ENCODE peak calls at places on chromosomes 16 and 17, in seven cellular contexts. R, W, V, Y, N, E and T are unnamed samples.

GRCh38 chr17:73482674-73483293 is 161.5 kb downstream of the SDK2 start:
- DNase-seq in R (no peak), W (no peak), V (no peak), Y (no peak), N (no peak), E (no peak), T (no peak)

GRCh38 chr17:40121191-40121885 is 433 bp upstream of the MSL1 start:
- DNase-seq in R (peak; percentile 56), W (peak; percentile 51), V (no peak), Y (no peak), N (no peak), E (no peak), T (peak; percentile 50)

GRCh38 chr16:68455631-68456030 is 7.3 kb upstream of the SMPD3 start:
- DNase-seq in R (no peak), W (no peak), V (no peak), Y (no peak), N (no peak), E (no peak), T (no peak)

GRCh38 chr16:81453091-81453728 is 8.6 kb downstream of the CMIP start:
- DNase-seq in R (no peak), W (no peak), V (no peak), Y (no peak), N (no peak), E (no peak), T (no peak)

GRCh38 chr17:1498869-1499268 is 6.4 kb upstream of the MYO1C start:
- DNase-seq in R (no peak), W (peak; percentile 68), V (no peak), Y (no peak), N (no peak), E (no peak), T (no peak)

GRCh38 chr17:76585649-76586593 is at the start of gene ST6GALNAC2:
- DNase-seq in R (peak; percentile 56), W (peak; percentile 48), V (peak; percentile 37), Y (no peak), N (peak; percentile 34), E (peak; percentile 67), T (peak; percentile 75)

GRCh38 chr16:78288915-78289314 is 189.5 kb downstream of the WWOX start:
- DNase-seq in R (no peak), W (no peak), V (no peak), Y (no peak), N (no peak), E (no peak), T (no peak)

GRCh38 chr17:9241371-9241712 is 220.0 kb downstream of the NTN1 start:
- DNase-seq in R (no peak), W (peak; percentile 53), V (no peak), Y (no peak), N (no peak), E (no peak), T (peak; percentile 37)

GRCh38 chr16:668519-669171 is 713 bp downstream of the RHOT2 start:
- DNase-seq in R (no peak), W (peak; percentile 28), V (no peak), Y (no peak), N (no peak), E (no peak), T (no peak)

GRCh38 chr16:1809281-1809801 is 15.8 kb upstream of the IGFALS start:
- DNase-seq in R (peak; percentile 76), W (no peak), V (no peak), Y (no peak), N (no peak), E (no peak), T (no peak)

GRCh38 chr17:71234349-71234748 is 886.5 kb upstream of the SOX9 start:
- DNase-seq in R (no peak), W (no peak), V (no peak), Y (no peak), N (no peak), E (no peak), T (no peak)

GRCh38 chr17:76561799-76562268 is 22.0 kb downstream of the PRCD start:
- DNase-seq in R (no peak), W (peak; percentile 5), V (no peak), Y (no peak), N (no peak), E (no peak), T (no peak)

GRCh38 chr16:9092963-9093477 is 1.6 kb downstream of the HAPSTR1 start:
- DNase-seq in R (peak; percentile 62), W (no peak), V (peak; percentile 22), Y (no peak), N (peak; percentile 19), E (peak; percentile 51), T (peak; percentile 76)

GRCh38 chr17:12261354-12261753 is 240.7 kb downstream of the MAP2K4 start:
- DNase-seq in R (no peak), W (no peak), V (no peak), Y (no peak), N (no peak), E (no peak), T (no peak)